ENCODE peak calls at places on chromosome 2, in six cellular contexts. F is trophoblast cell, Z is neuronal stem cell, I is mesenchymal stem cell, W is H1, J is IMR-90. M is an unnamed sample.

GRCh38 chr2:45191972-45192371 is 182.7 kb upstream of the SIX2 start:
- DNase-seq in I (no peak), F (no peak), J (no peak), Z (no peak), W (no peak), M (no peak)

GRCh38 chr2:29220506-29221270 is 105.5 kb downstream of the CLIP4 start:
- DNase-seq in I (no peak), J (no peak), F (no peak), W (no peak), Z (no peak), M (no peak)

GRCh38 chr2:150188177-150188576 is 299.3 kb downstream of the RND3 start:
- DNase-seq in J (no peak), W (no peak), I (no peak), F (no peak), Z (no peak), M (no peak)

GRCh38 chr2:100704711-100705110 is 115.2 kb upstream of the NPAS2 start:
- DNase-seq in J (no peak), F (no peak), Z (no peak), I (no peak), W (no peak), M (no peak)

GRCh38 chr2:42113427-42113826 is 55.7 kb upstream of the EML4 start:
- DNase-seq in I (no peak), W (no peak), J (no peak), Z (no peak), F (peak; percentile 47), M (no peak)

GRCh38 chr2:118118479-118118878 is 30.2 kb downstream of the INSIG2 start:
- DNase-seq in Z (no peak), F (peak; percentile 1), J (no peak), I (no peak), W (no peak), M (no peak)

GRCh38 chr2:217622205-217622621 is 380.6 kb downstream of the TNS1 start:
- DNase-seq in J (peak; percentile 98), F (no peak), W (no peak), I (peak; percentile 98), Z (peak; percentile 65), M (peak; percentile 39)

GRCh38 chr2:113164234-113164929 is 9.4 kb upstream of the PSD4 start:
- DNase-seq in J (no peak), Z (no peak), I (no peak), F (no peak), W (peak; percentile 35), M (no peak)

GRCh38 chr2:36693825-36694224 is 2.7 kb upstream of the VIT start:
- DNase-seq in J (no peak), W (no peak), F (no peak), Z (no peak), I (no peak), M (no peak)

GRCh38 chr2:232335859-232336215 is 42.7 kb upstream of the ALPP start:
- DNase-seq in I (no peak), W (no peak), J (no peak), Z (no peak), F (no peak), M (peak; percentile 15)

GRCh38 chr2:100262043-100262442 is 60.3 kb downstream of the LONRF2 start:
- DNase-seq in J (no peak), F (no peak), Z (no peak), W (no peak), I (no peak), M (no peak)

GRCh38 chr2:31531101-31531500 is 49.6 kb downstream of the SRD5A2 start:
- DNase-seq in W (no peak), F (no peak), J (no peak), Z (no peak), I (no peak), M (no peak)

GRCh38 chr2:1613078-1613445 is 131.3 kb downstream of the PXDN start:
- DNase-seq in Z (no peak), F (no peak), J (no peak), W (no peak), I (no peak), M (no peak)

GRCh38 chr2:12965540-12966269 is 249.0 kb downstream of the TRIB2 start:
- DNase-seq in J (peak; percentile 83), W (no peak), I (peak; percentile 85), Z (no peak), F (no peak), M (no peak)

GRCh38 chr2:212282596-212283330 is 255.8 kb downstream of the ERBB4 start:
- DNase-seq in F (no peak), I (no peak), W (no peak), Z (no peak), J (no peak), M (no peak)

GRCh38 chr2:145221032-145221431 is 701.1 kb upstream of the ZEB2 start:
- DNase-seq in W (no peak), Z (no peak), F (no peak), J (no peak), I (no peak), M (no peak)

GRCh38 chr2:231632559-231633142 is 40.0 kb downstream of the TEX44 start:
- DNase-seq in J (peak; percentile 96), F (no peak), W (no peak), Z (no peak), I (peak; percentile 78), M (no peak)

GRCh38 chr2:39399570-39399969 is 37.5 kb downstream of the MAP4K3 start:
- DNase-seq in J (no peak), Z (no peak), I (no peak), F (no peak), W (no peak), M (no peak)

GRCh38 chr2:107529146-107529545 is 297.5 kb upstream of the RGPD4 start:
- DNase-seq in Z (no peak), J (no peak), F (no peak), W (no peak), I (no peak), M (no peak)

GRCh38 chr2:189208254-189208653 is 28.7 kb upstream of the COL5A2 start:
- DNase-seq in F (no peak), J (no peak), Z (peak; percentile 6), W (no peak), I (no peak), M (no peak)

GRCh38 chr2:189203177-189203799 is 23.7 kb upstream of the COL5A2 start:
- DNase-seq in J (no peak), I (no peak), F (no peak), W (no peak), Z (no peak), M (no peak)

GRCh38 chr2:189199797-189200196 is 20.2 kb upstream of the COL5A2 start:
- DNase-seq in F (no peak), Z (no peak), W (no peak), I (no peak), J (no peak), M (no peak)

GRCh38 chr2:189204322-189204941 is 24.9 kb upstream of the COL5A2 start:
- DNase-seq in J (peak; percentile 67), I (peak; percentile 57), W (no peak), F (no peak), Z (no peak), M (no peak)
- H4K8ac ChIP-seq in J (peak overlapping the region; percentile 48), I (no peak overlapping the region), W (no peak overlapping the region), F (no peak overlapping the region), Z (no peak overlapping the region), M (no peak overlapping the region)

GRCh38 chr2:240435955-240436625 is 627 bp downstream of the GPC1 start:
- DNase-seq in W (no peak), Z (no peak), J (peak; percentile 7), F (no peak), I (peak; percentile 36), M (no peak)

GRCh38 chr2:240434728-240435456 is 571 bp upstream of the GPC1 start:
- DNase-seq in J (peak; percentile 88), I (peak; percentile 83), F (peak; percentile 71), Z (peak; percentile 84), W (peak; percentile 95), M (peak; percentile 91)

GRCh38 chr2:240436626-240437180 is 1.2 kb downstream of the GPC1 start:
- DNase-seq in F (no peak), W (peak; percentile 66), I (peak; percentile 33), J (peak; percentile 43), Z (no peak), M (no peak)

GRCh38 chr2:240433973-240434727 is 1.3 kb upstream of the GPC1 start:
- DNase-seq in Z (no peak), W (no peak), J (peak; percentile 98), I (peak; percentile 91), F (peak; percentile 76), M (peak; percentile 24)

GRCh38 chr2:240435457-240435954 is at the start of gene GPC1:
- DNase-seq in J (peak; percentile 76), F (peak; percentile 56), W (peak; percentile 75), I (peak; percentile 72), Z (peak; percentile 71), M (peak; percentile 70)
- H4K91ac ChIP-seq in J (peak within 1 kb of the TSS; percentile 94), F (peak within 1 kb of the TSS; percentile 84), W (no peak within 1 kb of the TSS), I (peak within 1 kb of the TSS; percentile 86), Z (no peak within 1 kb of the TSS), M (no peak within 1 kb of the TSS)

DNA sequence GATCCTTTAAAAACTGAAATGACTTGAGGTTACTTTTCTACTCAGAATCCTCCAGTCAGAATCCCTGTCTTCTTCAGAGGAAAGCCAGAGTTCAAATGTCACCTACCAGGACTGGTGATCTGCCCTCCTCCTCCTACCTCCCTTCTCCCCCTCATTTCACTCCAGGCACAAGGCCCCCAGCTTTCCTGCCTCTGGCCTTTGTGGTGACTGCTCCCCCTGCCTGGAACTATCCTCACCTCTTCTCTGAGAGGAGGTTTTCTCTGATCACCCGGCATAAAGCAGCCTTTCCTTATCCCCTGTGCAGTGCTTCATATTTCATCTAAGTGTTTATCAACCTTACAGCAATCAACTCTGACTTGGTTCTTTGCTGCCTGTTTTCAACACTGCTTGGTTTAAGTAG is 6.8 kb downstream of the B3GNT2 start:
- DNase-seq in Z (no peak), J (no peak), I (no peak), W (no peak), F (no peak), M (no peak)
- H3K23ac ChIP-seq in Z (no peak overlapping the region), J (no peak overlapping the region), I (no peak overlapping the region), W (no peak overlapping the region), F (no peak overlapping the region), M (no peak overlapping the region)

GRCh38 chr2:241107384-241107783 is 5.3 kb upstream of the MTERF4 start:
- DNase-seq in F (no peak), Z (no peak), I (no peak), W (no peak), J (no peak), M (no peak)

GRCh38 chr2:241099246-241099645 is 2.8 kb downstream of the MTERF4 start:
- DNase-seq in W (no peak), I (no peak), Z (no peak), J (no peak), F (no peak), M (no peak)

GRCh38 chr2:241103176-241103595 is 1.1 kb upstream of the MTERF4 start:
- DNase-seq in W (no peak), Z (no peak), I (no peak), F (no peak), J (no peak), M (no peak)

GRCh38 chr2:241105641-241106040 is 3.6 kb upstream of the MTERF4 start:
- DNase-seq in Z (no peak), W (no peak), F (no peak), J (no peak), I (no peak), M (no peak)

DNA sequence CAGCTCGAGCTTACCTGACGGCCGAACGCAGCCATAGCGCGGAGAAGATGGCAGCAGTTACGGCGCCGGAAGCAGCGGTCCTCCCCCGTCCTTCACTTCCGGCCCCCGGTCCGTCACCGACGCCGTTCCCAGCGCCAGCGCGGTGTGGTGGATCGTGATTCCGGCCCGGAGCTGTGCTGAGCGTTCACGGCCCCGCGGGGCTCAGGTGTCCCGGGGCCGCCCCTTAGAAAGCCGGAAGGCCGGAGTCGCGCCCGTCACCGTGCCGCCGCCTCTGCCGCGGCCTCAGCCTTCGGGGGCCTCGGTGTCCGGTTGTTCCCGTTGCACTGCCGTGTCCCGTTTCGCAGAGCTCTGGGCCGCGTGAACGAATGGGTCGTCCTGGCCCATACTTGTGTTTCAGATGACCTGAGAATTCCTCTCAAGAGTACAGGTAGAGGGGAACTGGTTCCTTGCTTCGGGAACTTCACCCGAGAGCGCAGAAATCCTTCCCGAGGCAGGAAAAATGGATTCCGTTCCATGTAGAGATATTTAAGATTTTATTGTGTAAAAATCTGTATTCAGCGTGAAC is at the start of gene MTERF4:
- DNase-seq in I (peak; percentile 85), F (peak; percentile 79), J (peak; percentile 76), Z (peak; percentile 83), W (peak; percentile 90), M (peak; percentile 83)
- H4K8ac ChIP-seq in I (peak within 1 kb of the TSS; percentile 100), F (peak within 1 kb of the TSS; percentile 98), J (peak within 1 kb of the TSS; percentile 91), Z (no peak within 1 kb of the TSS), W (peak within 1 kb of the TSS; percentile 94), M (no peak within 1 kb of the TSS)